ENCODE peak calls at places on chromosome 6, in four cellular contexts. A is esophagus squamous epithelium, O is fibroblast of pulmonary artery, W is non-pigmented ciliary epithelial cell. G is an unnamed sample.

GRCh38 chr6:56663344-56663743 is 20.7 kb upstream of the DST start:
- DNase-seq in O (no peak), W (no peak), A (no peak), G (no peak)

GRCh38 chr6:25286891-25287290 is 7.7 kb downstream of the CARMIL1 start:
- DNase-seq in W (no peak), A (no peak), O (no peak), G (no peak)

GRCh38 chr6:100057941-100058340 is 63.9 kb upstream of the MCHR2 start:
- DNase-seq in O (no peak), A (no peak), W (no peak), G (no peak)

GRCh38 chr6:44630125-44631028 is 242.9 kb downstream of the CDC5L start:
- DNase-seq in O (peak), W (no peak), A (no peak), G (peak)

GRCh38 chr6:14118091-14118439 is 493 bp downstream of the CD83 start:
- DNase-seq in O (no peak), A (no peak), W (no peak), G (no peak)

GRCh38 chr6:5471044-5471443 is 209.7 kb downstream of the FARS2 start:
- DNase-seq in A (no peak), O (peak), W (no peak), G (peak)

GRCh38 chr6:122734529-122735203 is 44.9 kb upstream of the FABP7 start:
- DNase-seq in O (no peak), A (no peak), W (no peak), G (no peak)

GRCh38 chr6:96304997-96305396 is 216.6 kb upstream of the UFL1 start:
- DNase-seq in W (no peak), O (no peak), A (no peak), G (no peak)

GRCh38 chr6:141688916-141689315 is 443.8 kb upstream of the GJE1 start:
- DNase-seq in W (no peak), A (no peak), O (no peak), G (no peak)

GRCh38 chr6:70151616-70152015 is 151.3 kb downstream of the COL9A1 start:
- DNase-seq in A (no peak), W (no peak), O (no peak), G (no peak)

GRCh38 chr6:109998159-109998785 is 20.2 kb downstream of the GPR6 start:
- DNase-seq in O (peak), W (no peak), A (no peak), G (no peak)